ENCODE peak calls at places on chromosomes 6 and 20, in five cellular contexts. K is NCI-H446, T is C1 segment of cervical spinal cord, Y is NCI-H1436, L is T-cell. X is an unnamed sample.
A peak's percentile ranks its signal among the peaks of the same experiment; 100 is the strongest.

GRCh38 chr6:142680308-142680707 is 264.7 kb downstream of the HIVEP2 start:
- DNase-seq in T (no peak), L (peak; percentile 27), K (no peak), Y (no peak), X (peak; percentile 79)

GRCh38 chr6:53979468-53980067 is 131.7 kb upstream of the MLIP start:
- DNase-seq in K (peak; percentile 53), T (no peak), Y (peak; percentile 17), L (no peak), X (peak; percentile 59)

GRCh38 chr20:9573598-9573997 is 59.2 kb downstream of the LAMP5 start:
- DNase-seq in L (no peak), K (peak; percentile 79), Y (no peak), T (no peak), X (peak; percentile 3)

GRCh38 chr6:115195239-115195638 is 852.4 kb upstream of the HS3ST5 start:
- DNase-seq in Y (no peak), T (no peak), K (peak; percentile 1), L (no peak), X (no peak)

GRCh38 chr6:122790740-122791679 is 2.0 kb downstream of the SMPDL3A start:
- DNase-seq in T (no peak), K (no peak), L (no peak), Y (no peak), X (no peak)

GRCh38 chr6:90062667-90063066 is 168.4 kb downstream of the GJA10 start:
- DNase-seq in K (no peak), L (no peak), Y (no peak), T (no peak), X (peak; percentile 40)

GRCh38 chr20:57698191-57698866 is 11.5 kb downstream of the PMEPA1 start:
- DNase-seq in K (no peak), T (no peak), L (no peak), Y (no peak), X (peak; percentile 95)

GRCh38 chr20:36465109-36466080 is 75.9 kb upstream of the MYL9 start:
- DNase-seq in T (no peak), L (no peak), Y (no peak), K (no peak), X (peak; percentile 76)

GRCh38 chr20:32544893-32545840 is 40.0 kb downstream of the NOL4L start:
- DNase-seq in T (no peak), K (no peak), Y (no peak), L (no peak), X (no peak)

GRCh38 chr20:47357296-47358051 is 975 bp upstream of the ZMYND8 start:
- DNase-seq in L (peak; percentile 64), T (peak; percentile 94), Y (peak; percentile 57), K (peak; percentile 62), X (peak; percentile 81)

GRCh38 chr6:24646771-24647170 is 780 bp upstream of the KIAA0319 start:
- DNase-seq in L (no peak), K (no peak), Y (peak; percentile 4), T (no peak), X (peak; percentile 23)

X was measured in astrocyte of the hippocampus.